ENCODE peak calls at places on chromosome 16, in four cellular contexts. L is SK-N-SH, K is GM12878, U is HepG2. M is an unnamed sample.

GRCh38 chr16:51651061-51651466 is 500.0 kb upstream of the SALL1 start:
- DNase-seq in L (peak), U (no peak), K (no peak), M (no peak)

GRCh38 chr16:83903739-83904138 is 4.8 kb downstream of the MLYCD start:
- DNase-seq in U (no peak), L (no peak), K (no peak), M (no peak)

GRCh38 chr16:4591191-4591590 is 23.5 kb downstream of the UBALD1 start:
- DNase-seq in K (no peak), L (no peak), U (no peak), M (no peak)

GRCh38 chr16:66996324-66996982 is 8.1 kb downstream of the CES4A start:
- DNase-seq in L (no peak), U (peak), K (no peak), M (peak)

GRCh38 chr16:69328854-69329316 is 1.5 kb downstream of the PDF start:
- DNase-seq in L (no peak), K (no peak), U (no peak), M (no peak)

GRCh38 chr16:85677383-85677967 is 11.3 kb downstream of the GINS2 start:
- DNase-seq in U (no peak), L (no peak), K (no peak), M (no peak)

GRCh38 chr16:30011505-30012480 is 966 bp upstream of the DOC2A start:
- DNase-seq in L (no peak), K (no peak), U (no peak), M (no peak)

GRCh38 chr16:24515186-24515585 is 24.2 kb upstream of the RBBP6 start:
- DNase-seq in U (no peak), K (no peak), L (no peak), M (no peak)

GRCh38 chr16:84360170-84360569 is 8.2 kb upstream of the ATP2C2 start:
- DNase-seq in L (no peak), K (no peak), U (no peak), M (no peak)

GRCh38 chr16:88774544-88775393 is 10.3 kb downstream of the PIEZO1 start:
- DNase-seq in U (no peak), L (no peak), K (no peak), M (no peak)

GRCh38 chr16:72371307-72372081 is 199.5 kb upstream of the PMFBP1 start:
- DNase-seq in U (no peak), L (no peak), K (no peak), M (peak)

GRCh38 chr16:50466170-50466569 is 82.0 kb upstream of the NKD1 start:
- DNase-seq in L (no peak), U (no peak), K (no peak), M (no peak)

GRCh38 chr16:28140788-28141618 is 70.8 kb downstream of the XPO6 start:
- DNase-seq in U (peak), K (peak), L (no peak), M (no peak)

GRCh38 chr16:9969580-9969979 is 212.6 kb downstream of the GRIN2A start:
- DNase-seq in K (no peak), L (no peak), U (no peak), M (no peak)

GRCh38 chr16:7614022-7614795 is 281.6 kb downstream of the RBFOX1 start:
- DNase-seq in U (peak), L (no peak), K (no peak), M (no peak)

GRCh38 chr16:87543436-87544191 is 50.8 kb upstream of the ZCCHC14 start:
- DNase-seq in L (no peak), U (no peak), K (no peak), M (no peak)

GRCh38 chr16:19073863-19074262 is 6.4 kb downstream of the COQ7 start:
- DNase-seq in K (no peak), L (no peak), U (no peak), M (no peak)
- H3K4me2 ChIP-seq in K (no peak), L (no peak), U (no peak), M (no peak)

GRCh38 chr16:2529061-2529931 is 1.9 kb downstream of the CEMP1 start:
- DNase-seq in L (peak), U (no peak), K (no peak), M (no peak)

GRCh38 chr16:2531371-2531695 is at the start of gene CEMP1:
- DNase-seq in U (no peak), L (no peak), K (no peak), M (no peak)

GRCh38 chr16:2528161-2529060 is 2.8 kb downstream of the CEMP1 start:
- DNase-seq in L (peak), K (no peak), U (no peak), M (no peak)

GRCh38 chr16:2530629-2531318 is 434 bp downstream of the CEMP1 start:
- DNase-seq in K (no peak), L (peak), U (no peak), M (no peak)

GRCh38 chr16:2529961-2530628 is 1.1 kb downstream of the CEMP1 start:
- DNase-seq in U (no peak), K (no peak), L (peak), M (no peak)
- TF ChIP-seq PBX3 in U (no peak), K (no peak), L (no peak), M (no peak)

DNA sequence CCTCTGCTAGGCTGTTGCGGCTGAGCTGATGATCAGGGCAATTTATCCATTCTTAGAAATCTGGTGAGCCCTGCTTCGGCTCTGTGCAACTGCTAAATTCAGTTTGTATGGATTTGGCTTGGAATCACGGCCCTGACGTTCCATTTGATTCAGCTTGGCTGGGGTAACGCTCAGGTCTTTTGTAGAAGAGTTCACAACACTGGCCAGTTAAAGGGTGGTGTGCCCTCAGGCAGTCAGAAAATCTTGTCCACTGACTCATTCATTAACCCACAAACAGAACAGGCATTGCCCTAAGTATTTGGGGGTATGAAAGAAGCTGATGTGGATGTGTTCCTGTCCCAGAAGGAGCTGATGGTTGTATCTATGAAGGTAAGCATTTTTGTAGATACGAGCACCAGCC is 53.9 kb downstream of the GNAO1 start:
- DNase-seq in K (no peak), U (no peak), L (no peak), M (no peak)
- TF ChIP-seq SMC3 in K (no peak), U (no peak), L (no peak), M (no peak)

GRCh38 chr16:81738831-81739496 is 40.1 kb upstream of the PLCG2 start:
- DNase-seq in U (no peak), K (no peak), L (no peak), M (no peak)
- H3K4me2 ChIP-seq in U (no peak), K (peak), L (no peak), M (peak)

GRCh38 chr16:3469736-3470135 is 25.6 kb downstream of the C16orf90 start:
- DNase-seq in L (no peak), U (no peak), K (no peak), M (no peak)
- TF ChIP-seq PBX3 in L (no peak), U (no peak), K (no peak), M (no peak)

M was measured in A549.